ENCODE peak calls at places on chromosome 3, in four cellular contexts. L is left lung, F is ovary, S is testis. X is an unnamed sample. For H3K36me3 and H3K27me3, the result is how much of the 10 kb centered on the place peaks cover.

GRCh38 chr3:177914224-177914623 is 622.0 kb upstream of the KCNMB2 start:
- DNase-seq in S (no peak), L (no peak), F (no peak), X (no peak)

GRCh38 chr3:120177151-120177550 is 82.9 kb upstream of the GSK3B start:
- DNase-seq in F (no peak), L (peak), S (no peak), X (no peak)

GRCh38 chr3:37500518-37500917 is 326.1 kb upstream of the LRRFIP2 start:
- DNase-seq in S (no peak), F (no peak), L (no peak), X (no peak)

GRCh38 chr3:108527827-108528226 is 17.4 kb upstream of the MYH15 start:
- DNase-seq in L (no peak), S (no peak), F (no peak), X (no peak)

GRCh38 chr3:70840106-70840870 is 527.9 kb upstream of the MDFIC2 start:
- DNase-seq in S (no peak), L (no peak), F (no peak), X (no peak)

GRCh38 chr3:182812123-182812522 is 18.8 kb downstream of the ATP11B start:
- DNase-seq in S (no peak), F (no peak), L (no peak), X (no peak)

GRCh38 chr3:126026277-126026751 is 57.3 kb downstream of the ROPN1B start:
- DNase-seq in S (no peak), F (no peak), L (no peak), X (no peak)

GRCh38 chr3:146466596-146466995 is 2.8 kb downstream of the PLSCR2 start:
- DNase-seq in L (no peak), F (no peak), S (no peak), X (no peak)

GRCh38 chr3:112017081-112017480 is 17.5 kb upstream of the TMPRSS7 start:
- DNase-seq in L (no peak), F (no peak), S (no peak), X (no peak)

GRCh38 chr3:72517804-72518442 is 330.3 kb downstream of the SHQ1 start:
- DNase-seq in F (no peak), S (no peak), L (no peak), X (no peak)

GRCh38 chr3:3800685-3801509 is 1.7 kb downstream of the LRRN1 start:
- DNase-seq in F (peak), S (peak), L (peak), X (no peak)

DNA sequence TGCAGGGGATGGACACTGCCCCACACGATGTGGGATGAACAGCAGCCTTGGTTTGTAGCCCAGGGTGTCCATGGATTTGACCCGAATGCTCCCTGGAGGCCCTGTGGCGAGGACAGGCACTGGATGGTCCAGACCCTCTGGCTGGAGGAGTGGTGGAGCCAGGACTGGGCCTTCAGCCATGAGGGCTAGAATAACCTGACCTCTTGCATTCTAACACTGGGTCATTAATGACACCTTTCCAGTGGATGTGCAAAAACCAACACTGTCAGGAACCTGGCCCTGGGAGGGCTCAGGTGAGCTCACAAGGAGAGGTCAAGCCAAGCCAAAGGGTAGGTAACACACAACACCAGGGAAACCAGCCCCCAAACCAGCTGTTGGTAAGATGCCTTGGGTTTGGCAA is 51.4 kb downstream of the OXNAD1 start:
- DNase-seq in F (no peak), S (no peak), L (no peak), X (no peak)
- H3K36me3 ChIP-seq in F (under half), S (under half), L (under half), X (under half)

DNA sequence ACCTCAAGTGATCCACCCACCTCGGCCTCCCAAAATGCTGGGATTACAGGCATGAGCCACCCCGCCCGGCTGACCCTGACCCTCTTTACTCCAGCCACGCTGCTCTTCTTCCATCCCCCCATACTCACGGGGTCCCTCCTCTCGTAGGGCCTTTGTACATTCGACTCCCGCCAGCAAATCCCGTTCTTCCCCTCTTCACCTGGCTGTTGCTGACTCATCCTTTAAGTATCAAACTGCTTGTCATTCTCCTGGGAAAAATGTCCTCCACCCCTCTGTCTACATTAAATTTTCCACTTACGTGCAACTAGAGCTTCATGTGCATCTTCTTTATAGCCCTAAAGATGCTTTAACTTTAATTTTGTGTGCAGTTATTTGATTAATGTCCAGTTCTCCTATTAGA is 203.1 kb downstream of the OPA1 start:
- DNase-seq in F (no peak), L (no peak), S (no peak), X (no peak)
- H3K27me3 ChIP-seq in F (under half), L (under half), S (under half), X (under half)

GRCh38 chr3:185929192-185930151 is 8.3 kb downstream of the TRA2B start:
- DNase-seq in L (no peak), F (no peak), S (no peak), X (no peak)
- H3K36me3 ChIP-seq in L (under half), F (under half), S (under half), X (half or more)

GRCh38 chr3:129609591-129610169 is 3.2 kb upstream of the PLXND1 start:
- DNase-seq in L (no peak), S (no peak), F (no peak), X (no peak)
- H3K27me3 ChIP-seq in L (under half), S (under half), F (under half), X (under half)

GRCh38 chr3:134526319-134526718 is 40.5 kb downstream of the CEP63 start:
- DNase-seq in F (no peak), S (no peak), L (no peak), X (no peak)
- H3K36me3 ChIP-seq in F (under half), S (under half), L (under half), X (under half)

GRCh38 chr3:128484404-128485282 is 8.4 kb downstream of the GATA2 start:
- DNase-seq in S (no peak), L (no peak), F (no peak), X (no peak)
- H3K27me3 ChIP-seq in S (under half), L (half or more), F (under half), X (half or more)

GRCh38 chr3:151684104-151684503 is 49.6 kb upstream of the AADACL2 start:
- DNase-seq in F (no peak), S (no peak), L (no peak), X (no peak)
- H3K36me3 ChIP-seq in F (under half), S (under half), L (under half), X (under half)

DNA sequence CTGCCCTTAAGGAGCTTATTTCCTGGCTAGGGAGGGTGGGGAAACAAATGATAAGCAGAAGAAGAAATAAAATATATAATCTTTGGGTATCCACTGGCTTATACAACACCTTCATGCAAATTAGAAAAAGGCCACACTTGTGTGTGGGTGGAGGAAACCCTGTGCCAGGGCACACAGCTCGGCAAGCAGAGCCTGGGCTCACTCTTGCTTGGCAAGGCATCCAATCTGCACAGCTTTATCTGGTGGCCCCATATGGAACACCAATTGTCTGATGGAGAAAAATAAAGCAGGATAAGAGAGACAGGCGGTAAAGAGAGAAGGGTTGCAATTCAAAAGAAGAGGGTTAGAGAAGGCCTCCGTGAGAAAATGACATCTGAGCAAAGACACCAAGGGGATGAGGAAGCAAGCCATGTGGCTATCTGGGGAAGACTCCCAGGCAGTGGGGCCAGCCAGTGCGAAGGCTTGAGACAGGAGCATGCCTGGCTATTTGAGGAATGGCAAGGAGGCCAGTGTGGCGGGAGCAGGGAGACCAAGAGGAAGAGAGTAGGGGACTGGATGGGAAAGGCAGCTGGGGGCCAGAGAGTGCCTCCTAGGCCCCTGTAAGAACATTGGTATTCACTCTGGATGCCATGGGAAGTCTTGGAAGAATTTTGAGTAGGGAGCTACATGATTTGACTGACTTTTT is 22.5 kb upstream of the VPS8 start:
- DNase-seq in L (no peak), F (no peak), S (no peak), X (no peak)
- H3K27me3 ChIP-seq in L (under half), F (under half), S (under half), X (under half)

GRCh38 chr3:47846880-47847248 is 43.9 kb downstream of the DHX30 start:
- DNase-seq in S (no peak), L (no peak), F (no peak), X (no peak)

GRCh38 chr3:47838503-47838902 is 35.6 kb downstream of the DHX30 start:
- DNase-seq in L (no peak), S (no peak), F (no peak), X (no peak)

GRCh38 chr3:47836986-47837385 is 34.0 kb downstream of the DHX30 start:
- DNase-seq in F (no peak), S (no peak), L (no peak), X (no peak)

GRCh38 chr3:47846186-47846879 is 43.4 kb downstream of the DHX30 start:
- DNase-seq in L (no peak), F (no peak), S (no peak), X (no peak)

GRCh38 chr3:47841786-47842349 is 38.9 kb downstream of the DHX30 start:
- DNase-seq in F (no peak), S (no peak), L (no peak), X (no peak)
- H3K36me3 ChIP-seq in F (under half), S (under half), L (under half), X (half or more)